ENCODE peak calls at places on chromosomes 6 and 20, in six cellular contexts. Z is CD8-positive, alpha-beta memory T cell; C is neuronal stem cell; Q is esophagus muscularis mucosa; L is body of pancreas; V is heart right ventricle. F is an unnamed sample.
A peak's percentile ranks its signal among the peaks of the same experiment; 100 is the strongest.

GRCh38 chr6:44674226-44675155 is 287.0 kb downstream of the CDC5L start:
- DNase-seq in Z (no peak), C (no peak), Q (no peak), L (no peak), V (no peak), F (no peak)

GRCh38 chr6:72890671-72891070 is 268.8 kb downstream of the KCNQ5 start:
- DNase-seq in Z (no peak), C (no peak), Q (no peak), L (no peak), V (no peak), F (no peak)

GRCh38 chr6:101662111-101662897 is 268.8 kb downstream of the GRIK2 start:
- DNase-seq in Z (no peak), C (no peak), Q (no peak), L (no peak), V (no peak), F (no peak)

GRCh38 chr6:151276112-151276745 is 36.5 kb downstream of the AKAP12 start:
- DNase-seq in Z (no peak), C (no peak), Q (no peak), L (no peak), V (peak; percentile 40), F (peak; percentile 52)

GRCh38 chr6:150293423-150294280 is 75.2 kb upstream of the IYD start:
- DNase-seq in Z (no peak), C (no peak), Q (no peak), L (no peak), V (no peak), F (no peak)

GRCh38 chr6:109021870-109022269 is 72.8 kb downstream of the SESN1 start:
- DNase-seq in Z (no peak), C (no peak), Q (no peak), L (no peak), V (no peak), F (no peak)

GRCh38 chr6:35058041-35058675 is 83.0 kb downstream of the TCP11 start:
- DNase-seq in Z (no peak), C (peak; percentile 56), Q (no peak), L (no peak), V (no peak), F (no peak)

GRCh38 chr6:67679566-67680296 is 955.4 kb upstream of the ADGRB3 start:
- DNase-seq in Z (no peak), C (no peak), Q (no peak), L (no peak), V (no peak), F (no peak)

GRCh38 chr6:83867527-83868161 is 8.2 kb downstream of the CYB5R4 start:
- DNase-seq in Z (no peak), C (peak; percentile 37), Q (no peak), L (peak; percentile 21), V (peak; percentile 19), F (peak; percentile 36)

GRCh38 chr20:23907579-23907978 is 28.0 kb upstream of the CST5 start:
- DNase-seq in Z (no peak), C (no peak), Q (no peak), L (no peak), V (no peak), F (no peak)
- H3K9me3 ChIP-seq in Z (peaks cover 5% of the 10 kb centered on the region), C (peaks cover 2% of the 10 kb centered on the region), Q (peaks cover 9% of the 10 kb centered on the region), L (no peaks in the 10 kb centered on the region), V (no peaks in the 10 kb centered on the region), F (no peaks in the 10 kb centered on the region)

GRCh38 chr20:53711333-53712211 is 117.9 kb upstream of the ZNF217 start:
- DNase-seq in Z (no peak), C (no peak), Q (no peak), L (no peak), V (no peak), F (no peak)
- H3K4me1 ChIP-seq in Z (peaks cover 31% of the 10 kb centered on the region), C (peaks cover 12% of the 10 kb centered on the region), Q (peaks cover 19% of the 10 kb centered on the region), L (peaks cover 9% of the 10 kb centered on the region), V (no peaks in the 10 kb centered on the region), F (peaks cover 11% of the 10 kb centered on the region)

GRCh38 chr20:25526446-25526845 is 58.9 kb downstream of the NINL start:
- DNase-seq in Z (no peak), C (no peak), Q (no peak), L (no peak), V (no peak), F (no peak)
- H3K4me3 ChIP-seq in Z (no peak overlapping the region), C (no peak overlapping the region), Q (no peak overlapping the region), L (no peak overlapping the region), V (no peak overlapping the region), F (no peak overlapping the region)

GRCh38 chr20:15619816-15620215 is 953.4 kb downstream of the KIF16B start:
- DNase-seq in Z (no peak), C (no peak), Q (no peak), L (no peak), V (no peak), F (no peak)

GRCh38 chr20:15618912-15619311 is 954.3 kb downstream of the KIF16B start:
- DNase-seq in Z (no peak), C (no peak), Q (no peak), L (no peak), V (no peak), F (no peak)

GRCh38 chr20:15613530-15613929 is 959.7 kb downstream of the KIF16B start:
- DNase-seq in Z (no peak), C (no peak), Q (no peak), L (peak; percentile 34), V (no peak), F (no peak)

GRCh38 chr20:15616626-15617025 is 956.6 kb downstream of the KIF16B start:
- DNase-seq in Z (no peak), C (no peak), Q (no peak), L (no peak), V (no peak), F (no peak)

DNA sequence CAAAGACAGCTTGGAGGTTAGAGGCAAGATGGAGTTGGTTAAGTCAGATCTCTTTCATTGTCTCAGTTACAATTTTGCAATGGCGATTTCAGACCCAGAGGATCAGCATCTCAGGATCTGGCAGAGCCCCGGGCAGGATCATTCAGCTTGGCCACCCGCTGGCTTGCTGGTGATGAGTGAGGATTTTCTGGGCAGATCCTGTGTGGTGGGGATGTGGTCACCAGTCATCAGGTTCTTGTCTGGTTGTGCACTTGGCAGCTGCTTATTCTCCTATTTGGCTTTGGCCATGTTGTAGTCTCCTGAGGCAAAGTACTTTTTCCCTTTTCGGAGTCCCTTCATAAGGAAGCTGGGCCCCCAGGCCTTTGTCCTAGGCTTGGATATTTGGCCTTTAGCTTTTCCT is 953.9 kb downstream of the KIF16B start:
- DNase-seq in Z (no peak), C (no peak), Q (no peak), L (no peak), V (no peak), F (no peak)
- H3K9me3 ChIP-seq in Z (no peaks in the 10 kb centered on the region), C (no peaks in the 10 kb centered on the region), Q (no peaks in the 10 kb centered on the region), L (no peaks in the 10 kb centered on the region), V (no peaks in the 10 kb centered on the region), F (no peaks in the 10 kb centered on the region)

DNA sequence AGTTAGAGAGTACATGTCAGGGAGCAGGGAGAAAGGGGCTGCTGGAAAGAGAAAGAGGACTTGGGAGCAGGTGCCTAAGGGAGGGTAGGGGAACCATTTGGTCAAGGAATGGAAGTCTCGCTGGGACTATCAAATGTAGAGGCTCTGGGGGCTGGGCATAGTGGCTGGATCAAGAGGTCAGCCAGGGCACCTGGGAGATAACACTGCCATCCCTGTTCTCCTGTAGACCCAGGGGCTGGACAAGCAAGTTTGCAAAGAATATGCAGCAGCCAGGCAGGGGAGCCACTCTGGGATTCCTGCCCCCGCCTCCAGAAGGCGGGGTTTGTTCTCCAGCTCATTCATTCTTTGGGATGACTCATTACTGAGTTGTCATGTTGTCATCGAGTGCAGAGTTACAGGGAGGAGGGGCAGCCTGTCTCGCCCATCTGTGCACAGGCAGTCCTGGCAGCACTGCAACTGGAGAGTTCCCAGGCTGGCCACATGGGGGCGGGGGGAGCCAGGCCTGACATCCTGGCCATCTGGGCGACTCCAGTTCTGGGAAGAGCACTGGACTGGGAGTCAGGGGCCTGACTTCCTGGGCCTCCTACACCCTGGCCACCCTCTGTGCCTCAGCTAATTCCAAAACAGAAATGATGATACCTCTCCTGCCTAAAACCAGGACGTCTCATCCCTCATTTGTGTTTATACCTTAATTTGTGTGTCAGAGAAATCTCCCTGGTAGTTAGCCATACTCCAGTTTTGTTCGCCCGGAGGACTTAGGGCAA is 28.2 kb upstream of the ZFAND3 start:
- DNase-seq in Z (peak; percentile 62), C (peak; percentile 86), Q (peak; percentile 94), L (peak; percentile 95), V (peak; percentile 91), F (peak; percentile 88)
- H3K4me1 ChIP-seq in Z (peaks cover 7% of the 10 kb centered on the region), C (peaks cover 7% of the 10 kb centered on the region), Q (peaks cover 13% of the 10 kb centered on the region), L (peaks cover 18% of the 10 kb centered on the region), V (no peaks in the 10 kb centered on the region), F (peaks cover 3% of the 10 kb centered on the region)

GRCh38 chr6:157151989-157152388 is 171.3 kb downstream of the TMEM242 start:
- DNase-seq in Z (no peak), C (no peak), Q (no peak), L (no peak), V (no peak), F (no peak)

GRCh38 chr6:157150076-157150475 is 173.2 kb downstream of the TMEM242 start:
- DNase-seq in Z (no peak), C (no peak), Q (no peak), L (no peak), V (no peak), F (no peak)

GRCh38 chr6:157145656-157146285 is 177.5 kb downstream of the TMEM242 start:
- DNase-seq in Z (no peak), C (no peak), Q (no peak), L (no peak), V (no peak), F (peak; percentile 87)

GRCh38 chr6:157151029-157151428 is 172.3 kb downstream of the TMEM242 start:
- DNase-seq in Z (no peak), C (no peak), Q (no peak), L (no peak), V (no peak), F (no peak)

DNA sequence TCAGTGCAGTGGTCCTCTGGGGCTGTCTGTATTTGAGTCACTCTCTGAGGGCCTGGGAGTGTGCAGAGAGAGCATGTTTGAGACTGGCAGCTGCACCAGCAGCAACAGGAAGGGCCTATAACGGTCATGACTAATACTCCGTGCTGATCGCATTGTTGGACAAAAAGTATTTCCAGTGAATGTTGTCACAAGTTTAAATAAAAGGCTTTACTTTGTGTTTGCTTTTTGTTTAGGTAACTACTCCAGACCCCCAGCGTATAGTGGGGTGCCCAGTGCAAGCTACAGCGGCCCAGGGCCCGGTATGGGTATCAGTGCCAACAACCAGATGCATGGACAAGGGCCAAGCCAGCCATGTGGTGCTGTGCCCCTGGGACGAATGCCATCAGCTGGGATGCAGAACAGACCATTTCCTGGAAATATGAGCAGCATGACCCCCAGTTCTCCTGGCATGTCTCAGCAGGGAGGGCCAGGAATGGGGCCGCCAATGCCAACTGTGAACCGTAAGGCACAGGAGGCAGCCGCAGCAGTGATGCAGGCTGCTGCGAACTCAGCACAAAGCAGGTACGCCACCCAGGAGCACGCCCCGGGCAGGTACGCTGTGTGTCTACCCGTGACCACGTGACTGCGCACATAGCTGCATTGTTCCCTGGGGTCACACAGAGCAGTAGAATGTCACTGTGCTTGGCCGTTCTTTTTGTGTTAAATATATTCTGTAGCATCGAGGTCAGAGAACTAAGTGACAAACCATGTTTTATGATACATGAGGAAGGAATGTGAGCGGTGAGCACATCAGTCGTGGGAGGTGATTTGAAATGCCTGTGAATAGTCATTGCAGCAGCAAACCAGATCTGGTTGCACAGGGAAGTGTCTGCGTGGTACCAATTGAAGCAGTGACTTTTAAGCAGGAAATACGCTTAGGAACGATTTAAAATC is 174.7 kb downstream of the TMEM242 start:
- DNase-seq in Z (no peak), C (no peak), Q (no peak), L (peak; percentile 47), V (peak; percentile 59), F (no peak)
- H3K4me3 ChIP-seq in Z (no peak overlapping the region), C (no peak overlapping the region), Q (no peak overlapping the region), L (no peak overlapping the region), V (no peak overlapping the region), F (no peak overlapping the region)